ENCODE peak calls at places on chromosome 13, in eight cellular contexts. R is activated naive CD8-positive, alpha-beta T cell treated with anti-CD3 and anti-CD28 coated beads for 36 hours; E is NCI-H146; U is cerebellar cortex; L is activated CD4-positive, CD25-positive, alpha-beta regulatory T cell treated with anti-CD3 and anti-CD28 coated beads, Interleukin-2, amount 50 U/mL, for 16 hours; P is activated naive CD4-positive, alpha-beta T cell treated with anti-CD3 and anti-CD28 coated beads, Interleukin-2, amount 10 ng/mL, durations not matched to agents 7 days and 5 days; W is left cardiac atrium; N is caudate nucleus. F is an unnamed sample.

GRCh38 chr13:33034897-33035296 is 18.7 kb downstream of the KL start:
- DNase-seq in P (no peak), N (no peak), L (no peak), W (no peak), E (no peak), U (no peak), R (no peak), F (no peak)

GRCh38 chr13:104460553-104460952 is 1394.3 kb upstream of the SLC10A2 start:
- DNase-seq in U (no peak), W (no peak), N (no peak), L (no peak), E (no peak), P (no peak), R (no peak), F (no peak)

GRCh38 chr13:26985285-26985878 is 186.2 kb downstream of the USP12 start:
- DNase-seq in W (peak; percentile 61), E (peak; percentile 62), R (peak; percentile 58), U (peak; percentile 88), L (peak; percentile 41), P (peak; percentile 81), N (peak; percentile 83), F (peak; percentile 50)

GRCh38 chr13:41603917-41604316 is 146.6 kb downstream of the RGCC start:
- DNase-seq in P (no peak), W (no peak), E (no peak), U (no peak), R (no peak), L (no peak), N (no peak), F (no peak)

GRCh38 chr13:82758056-82758455 is 1124.2 kb downstream of the SLITRK1 start:
- DNase-seq in U (peak; percentile 15), W (no peak), P (no peak), L (no peak), R (no peak), N (no peak), E (no peak), F (no peak)

GRCh38 chr13:36829753-36830152 is 10.7 kb downstream of the RFXAP start:
- DNase-seq in L (no peak), R (no peak), P (no peak), U (peak; percentile 19), N (no peak), W (no peak), E (no peak), F (no peak)

GRCh38 chr13:109255457-109255856 is 530.9 kb downstream of the IRS2 start:
- DNase-seq in R (no peak), P (no peak), L (no peak), U (no peak), W (no peak), N (no peak), E (no peak), F (no peak)

GRCh38 chr13:75302031-75302430 is 179.9 kb downstream of the TBC1D4 start:
- DNase-seq in R (no peak), L (no peak), P (no peak), E (no peak), W (no peak), N (no peak), U (no peak), F (no peak)

GRCh38 chr13:105969761-105970160 is 565.7 kb downstream of the EFNB2 start:
- DNase-seq in P (no peak), W (no peak), L (no peak), U (no peak), R (no peak), N (no peak), E (no peak), F (no peak)

GRCh38 chr13:95176611-95177259 is 124.5 kb downstream of the ABCC4 start:
- DNase-seq in P (peak; percentile 30), R (no peak), L (no peak), E (no peak), U (no peak), W (no peak), N (no peak), F (no peak)

GRCh38 chr13:59687028-59687427 is 476.7 kb downstream of the DIAPH3 start:
- DNase-seq in R (no peak), N (no peak), U (no peak), E (no peak), P (no peak), L (no peak), W (no peak), F (no peak)

GRCh38 chr13:44231786-44232516 is 141.7 kb upstream of the SERP2 start:
- DNase-seq in L (no peak), W (peak; percentile 71), N (no peak), E (no peak), P (no peak), R (no peak), U (no peak), F (no peak)